ENCODE peak calls at places on chromosome 22, in eight cellular contexts. One of them, this sample, is unnamed.
A peak's percentile ranks its signal among the peaks of the same experiment; 100 is the strongest.

GRCh38 chr22:40654522-40655167 is 18.1 kb upstream of the MRTFA start:
- DNase-seq in kidney: no peak
- DNase-seq in A549: peak; percentile 41
- DNase-seq in fibroblast of lung: peak; percentile 87
- DNase-seq in brain microvascular endothelial cell: peak; percentile 59
- DNase-seq in bronchial epithelial cell: peak; percentile 76
- DNase-seq in GM23248: peak; percentile 87
- DNase-seq in IMR-90: peak; percentile 83
- DNase-seq in this sample: peak; percentile 62

GRCh38 chr22:49243335-49243734 is 584.3 kb downstream of the BRD1 start:
- DNase-seq in kidney: peak; percentile 37
- DNase-seq in A549: no peak
- DNase-seq in fibroblast of lung: no peak
- DNase-seq in brain microvascular endothelial cell: no peak
- DNase-seq in bronchial epithelial cell: no peak
- DNase-seq in GM23248: no peak
- DNase-seq in IMR-90: no peak
- DNase-seq in this sample: no peak

GRCh38 chr22:39207141-39208012 is 37.4 kb downstream of the PDGFB start:
- DNase-seq in kidney: peak; percentile 54
- DNase-seq in A549: no peak
- DNase-seq in fibroblast of lung: peak; percentile 23
- DNase-seq in brain microvascular endothelial cell: no peak
- DNase-seq in bronchial epithelial cell: peak; percentile 48
- DNase-seq in GM23248: no peak
- DNase-seq in IMR-90: peak; percentile 11
- DNase-seq in this sample: peak; percentile 65

GRCh38 chr22:49295851-49296560 is 531.7 kb downstream of the BRD1 start:
- DNase-seq in kidney: no peak
- DNase-seq in A549: no peak
- DNase-seq in fibroblast of lung: no peak
- DNase-seq in brain microvascular endothelial cell: no peak
- DNase-seq in bronchial epithelial cell: no peak
- DNase-seq in GM23248: no peak
- DNase-seq in IMR-90: no peak
- DNase-seq in this sample: no peak

GRCh38 chr22:23264610-23265388 is 84.5 kb downstream of the BCR start:
- DNase-seq in kidney: peak; percentile 90
- DNase-seq in A549: no peak
- DNase-seq in fibroblast of lung: no peak
- DNase-seq in brain microvascular endothelial cell: no peak
- DNase-seq in bronchial epithelial cell: no peak
- DNase-seq in GM23248: no peak
- DNase-seq in IMR-90: no peak
- DNase-seq in this sample: no peak

GRCh38 chr22:24289781-24290181 is 19.1 kb downstream of the SPECC1L start:
- DNase-seq in kidney: no peak
- DNase-seq in A549: no peak
- DNase-seq in fibroblast of lung: no peak
- DNase-seq in brain microvascular endothelial cell: no peak
- DNase-seq in bronchial epithelial cell: no peak
- DNase-seq in GM23248: peak; percentile 57
- DNase-seq in IMR-90: no peak
- DNase-seq in this sample: no peak

GRCh38 chr22:39215070-39215396 is 29.7 kb downstream of the PDGFB start:
- DNase-seq in kidney: peak; percentile 13
- DNase-seq in A549: no peak
- DNase-seq in fibroblast of lung: no peak
- DNase-seq in brain microvascular endothelial cell: no peak
- DNase-seq in bronchial epithelial cell: no peak
- DNase-seq in GM23248: no peak
- DNase-seq in IMR-90: no peak
- DNase-seq in this sample: no peak

GRCh38 chr22:29994027-29994715 is 86.1 kb upstream of the HORMAD2 start:
- DNase-seq in kidney: no peak
- DNase-seq in A549: peak; percentile 45
- DNase-seq in fibroblast of lung: peak; percentile 56
- DNase-seq in brain microvascular endothelial cell: peak; percentile 79
- DNase-seq in bronchial epithelial cell: peak; percentile 95
- DNase-seq in GM23248: peak; percentile 86
- DNase-seq in IMR-90: peak; percentile 89
- DNase-seq in this sample: peak; percentile 89

GRCh38 chr22:37394341-37394740 is 32.9 kb downstream of the ELFN2 start:
- DNase-seq in kidney: no peak
- DNase-seq in A549: no peak
- DNase-seq in fibroblast of lung: no peak
- DNase-seq in brain microvascular endothelial cell: no peak
- DNase-seq in bronchial epithelial cell: no peak
- DNase-seq in GM23248: no peak
- DNase-seq in IMR-90: no peak
- DNase-seq in this sample: no peak

GRCh38 chr22:18078329-18079041 is 695 bp downstream of the PEX26 start:
- DNase-seq in kidney: peak; percentile 82
- DNase-seq in A549: peak; percentile 23
- DNase-seq in fibroblast of lung: peak; percentile 15
- DNase-seq in brain microvascular endothelial cell: no peak
- DNase-seq in bronchial epithelial cell: no peak
- DNase-seq in GM23248: peak; percentile 69
- DNase-seq in IMR-90: peak; percentile 19
- DNase-seq in this sample: peak; percentile 51

GRCh38 chr22:47231759-47232158 is 469.3 kb downstream of the TBC1D22A start:
- DNase-seq in kidney: no peak
- DNase-seq in A549: no peak
- DNase-seq in fibroblast of lung: no peak
- DNase-seq in brain microvascular endothelial cell: no peak
- DNase-seq in bronchial epithelial cell: no peak
- DNase-seq in GM23248: no peak
- DNase-seq in IMR-90: no peak
- DNase-seq in this sample: no peak

GRCh38 chr22:30309981-30310672 is 16.6 kb downstream of the TBC1D10A start:
- DNase-seq in kidney: no peak
- DNase-seq in A549: no peak
- DNase-seq in fibroblast of lung: peak; percentile 78
- DNase-seq in brain microvascular endothelial cell: no peak
- DNase-seq in bronchial epithelial cell: peak; percentile 85
- DNase-seq in GM23248: peak; percentile 87
- DNase-seq in IMR-90: peak; percentile 72
- DNase-seq in this sample: no peak

GRCh38 chr22:45648320-45649070 is 23.1 kb upstream of the ATXN10 start:
- DNase-seq in kidney: no peak
- DNase-seq in A549: no peak
- DNase-seq in fibroblast of lung: no peak
- DNase-seq in brain microvascular endothelial cell: no peak
- DNase-seq in bronchial epithelial cell: no peak
- DNase-seq in GM23248: no peak
- DNase-seq in IMR-90: no peak
- DNase-seq in this sample: no peak

GRCh38 chr22:45645150-45645525 is 26.5 kb upstream of the ATXN10 start:
- DNase-seq in kidney: no peak
- DNase-seq in A549: no peak
- DNase-seq in fibroblast of lung: no peak
- DNase-seq in brain microvascular endothelial cell: no peak
- DNase-seq in bronchial epithelial cell: no peak
- DNase-seq in GM23248: no peak
- DNase-seq in IMR-90: no peak
- DNase-seq in this sample: no peak

GRCh38 chr22:45647532-45648225 is 24.0 kb upstream of the ATXN10 start:
- DNase-seq in kidney: no peak
- DNase-seq in A549: no peak
- DNase-seq in fibroblast of lung: no peak
- DNase-seq in brain microvascular endothelial cell: no peak
- DNase-seq in bronchial epithelial cell: no peak
- DNase-seq in GM23248: no peak
- DNase-seq in IMR-90: no peak
- DNase-seq in this sample: no peak

GRCh38 chr22:45644714-45645113 is 26.9 kb upstream of the ATXN10 start:
- DNase-seq in kidney: no peak
- DNase-seq in A549: no peak
- DNase-seq in fibroblast of lung: no peak
- DNase-seq in brain microvascular endothelial cell: no peak
- DNase-seq in bronchial epithelial cell: no peak
- DNase-seq in GM23248: no peak
- DNase-seq in IMR-90: no peak
- DNase-seq in this sample: no peak

DNA sequence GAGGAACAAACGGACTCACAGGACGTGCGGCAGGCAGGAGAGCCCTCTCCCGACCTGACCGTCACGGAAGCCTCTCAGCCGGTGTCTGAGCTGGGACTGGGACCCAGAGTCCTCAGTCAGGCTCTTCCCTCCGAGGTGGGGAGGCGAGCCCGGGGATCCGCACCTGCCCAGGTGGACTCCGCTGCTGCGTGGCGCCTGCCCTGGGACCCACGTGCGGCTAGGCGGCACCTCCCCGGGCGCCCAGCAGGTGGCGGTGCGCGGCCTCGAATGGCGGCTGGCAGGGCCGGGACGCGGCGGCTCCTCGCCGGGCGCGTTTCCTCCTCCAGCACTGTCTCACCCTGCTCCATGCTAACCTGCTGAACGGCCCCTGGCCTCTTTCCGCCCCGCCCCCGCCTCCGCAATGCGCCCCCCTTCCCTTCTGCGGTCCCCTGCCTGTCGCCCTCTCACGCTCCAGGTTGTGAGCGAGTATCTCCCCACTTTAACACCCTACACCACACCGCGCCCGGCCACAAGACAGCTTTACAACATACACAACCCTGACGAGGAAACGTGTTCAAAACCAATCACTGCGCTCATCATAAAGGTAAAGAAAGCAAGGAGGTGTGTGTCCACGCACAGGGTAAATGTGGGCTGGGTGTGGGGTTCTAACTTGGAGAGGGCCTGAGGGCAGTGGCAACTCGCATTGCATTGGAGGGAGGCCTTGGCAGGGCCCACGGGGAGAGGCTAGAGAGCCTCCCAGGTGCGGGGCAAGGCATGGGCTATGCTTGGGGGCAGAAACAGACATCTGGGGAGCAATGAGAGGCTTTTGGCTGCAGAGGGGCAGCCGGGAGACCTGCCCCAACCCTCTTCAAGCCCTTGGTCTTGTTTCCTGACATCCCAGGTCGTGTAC is 25.9 kb upstream of the ATXN10 start:
- DNase-seq in kidney: peak; percentile 89
- DNase-seq in A549: peak; percentile 53
- DNase-seq in fibroblast of lung: peak; percentile 37
- DNase-seq in brain microvascular endothelial cell: peak; percentile 26
- DNase-seq in bronchial epithelial cell: no peak
- DNase-seq in GM23248: peak; percentile 78
- DNase-seq in IMR-90: peak; percentile 35
- DNase-seq in this sample: peak; percentile 46
- H3K4me3 ChIP-seq in kidney: peak overlapping the region; percentile 25
- H3K4me3 ChIP-seq in A549: no peak overlapping the region
- H3K4me3 ChIP-seq in fibroblast of lung: no peak overlapping the region
- H3K4me3 ChIP-seq in brain microvascular endothelial cell: peak overlapping the region; percentile 31
- H3K4me3 ChIP-seq in bronchial epithelial cell: peak overlapping the region; percentile 24
- H3K4me3 ChIP-seq in GM23248: no peak overlapping the region
- H3K4me3 ChIP-seq in IMR-90: no peak overlapping the region
- H3K4me3 ChIP-seq in this sample: no peak overlapping the region

GRCh38 chr22:31676700-31677099 is 14.7 kb upstream of the PISD start:
- DNase-seq in kidney: peak; percentile 99
- DNase-seq in A549: peak; percentile 83
- DNase-seq in fibroblast of lung: peak; percentile 90
- DNase-seq in brain microvascular endothelial cell: peak; percentile 94
- DNase-seq in bronchial epithelial cell: peak; percentile 90
- DNase-seq in GM23248: peak; percentile 94
- DNase-seq in IMR-90: peak; percentile 74
- DNase-seq in this sample: peak; percentile 92
- H3K4me3 ChIP-seq in kidney: peak overlapping the region; percentile 74
- H3K4me3 ChIP-seq in A549: peak overlapping the region; percentile 40
- H3K4me3 ChIP-seq in fibroblast of lung: peak overlapping the region; percentile 48
- H3K4me3 ChIP-seq in brain microvascular endothelial cell: peak overlapping the region; percentile 54
- H3K4me3 ChIP-seq in bronchial epithelial cell: peak overlapping the region; percentile 32
- H3K4me3 ChIP-seq in GM23248: peak overlapping the region; percentile 69
- H3K4me3 ChIP-seq in IMR-90: peak overlapping the region; percentile 25
- H3K4me3 ChIP-seq in this sample: no peak overlapping the region

GRCh38 chr22:36330655-36331305 is 57.0 kb downstream of the MYH9 start:
- DNase-seq in kidney: peak; percentile 92
- DNase-seq in A549: no peak
- DNase-seq in fibroblast of lung: peak; percentile 83
- DNase-seq in brain microvascular endothelial cell: peak; percentile 67
- DNase-seq in bronchial epithelial cell: no peak
- DNase-seq in GM23248: peak; percentile 67
- DNase-seq in IMR-90: peak; percentile 63
- DNase-seq in this sample: no peak

GRCh38 chr22:36332623-36333331 is 55.0 kb downstream of the MYH9 start:
- DNase-seq in kidney: no peak
- DNase-seq in A549: no peak
- DNase-seq in fibroblast of lung: no peak
- DNase-seq in brain microvascular endothelial cell: peak; percentile 70
- DNase-seq in bronchial epithelial cell: peak; percentile 96
- DNase-seq in GM23248: peak; percentile 45
- DNase-seq in IMR-90: peak; percentile 83
- DNase-seq in this sample: peak; percentile 96

GRCh38 chr22:36333632-36334031 is 54.1 kb downstream of the MYH9 start:
- DNase-seq in kidney: no peak
- DNase-seq in A549: no peak
- DNase-seq in fibroblast of lung: no peak
- DNase-seq in brain microvascular endothelial cell: no peak
- DNase-seq in bronchial epithelial cell: peak; percentile 65
- DNase-seq in GM23248: no peak
- DNase-seq in IMR-90: no peak
- DNase-seq in this sample: no peak

GRCh38 chr22:36331306-36331911 is 56.4 kb downstream of the MYH9 start:
- DNase-seq in kidney: peak; percentile 95
- DNase-seq in A549: peak; percentile 67
- DNase-seq in fibroblast of lung: peak; percentile 94
- DNase-seq in brain microvascular endothelial cell: peak; percentile 92
- DNase-seq in bronchial epithelial cell: peak; percentile 97
- DNase-seq in GM23248: peak; percentile 94
- DNase-seq in IMR-90: peak; percentile 98
- DNase-seq in this sample: peak; percentile 97

DNA sequence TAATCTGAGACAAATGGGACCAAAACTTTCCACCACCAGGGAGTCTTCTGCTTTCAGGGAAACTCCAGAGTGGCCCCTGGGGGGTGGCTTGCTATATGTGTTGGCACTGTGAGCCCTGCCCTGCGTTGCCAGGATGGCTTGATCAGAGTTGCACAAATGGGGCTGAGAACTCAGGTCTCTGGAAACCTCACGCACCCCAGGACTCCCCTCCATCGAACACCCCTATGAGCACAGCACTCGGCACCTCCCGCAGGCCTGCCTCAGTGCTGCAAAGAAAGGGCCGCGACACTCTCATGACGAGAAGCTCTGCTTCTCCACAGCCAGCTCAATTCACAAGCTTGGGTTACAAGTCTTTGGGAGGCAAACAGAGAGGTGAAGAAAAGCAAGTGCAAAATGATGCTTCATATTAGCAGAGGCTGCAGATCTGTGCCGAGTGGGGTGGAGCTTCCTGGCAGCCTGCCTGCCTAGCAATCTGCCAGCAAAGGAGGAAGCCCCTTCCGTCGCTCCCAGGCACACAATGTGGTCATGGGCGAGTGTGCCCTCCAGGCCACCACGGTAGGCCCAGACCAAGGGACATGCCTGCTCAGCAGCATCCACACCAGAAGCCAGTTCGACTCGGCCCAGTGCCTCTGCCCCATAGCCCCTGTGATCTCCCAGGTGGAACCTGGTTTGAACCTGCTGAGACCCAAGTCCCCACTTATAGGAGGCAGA is 55.7 kb downstream of the MYH9 start:
- DNase-seq in kidney: peak; percentile 93
- DNase-seq in A549: peak; percentile 18
- DNase-seq in fibroblast of lung: peak; percentile 70
- DNase-seq in brain microvascular endothelial cell: no peak
- DNase-seq in bronchial epithelial cell: no peak
- DNase-seq in GM23248: peak; percentile 53
- DNase-seq in IMR-90: peak; percentile 49
- DNase-seq in this sample: no peak
- H3K4me3 ChIP-seq in kidney: no peak overlapping the region
- H3K4me3 ChIP-seq in A549: no peak overlapping the region
- H3K4me3 ChIP-seq in fibroblast of lung: no peak overlapping the region
- H3K4me3 ChIP-seq in brain microvascular endothelial cell: no peak overlapping the region
- H3K4me3 ChIP-seq in bronchial epithelial cell: no peak overlapping the region
- H3K4me3 ChIP-seq in GM23248: peak overlapping the region; percentile 4
- H3K4me3 ChIP-seq in IMR-90: no peak overlapping the region
- H3K4me3 ChIP-seq in this sample: no peak overlapping the region

GRCh38 chr22:50657925-50658324 is 14.7 kb upstream of the SHANK3 start:
- DNase-seq in kidney: no peak
- DNase-seq in A549: no peak
- DNase-seq in fibroblast of lung: peak; percentile 41
- DNase-seq in brain microvascular endothelial cell: no peak
- DNase-seq in bronchial epithelial cell: no peak
- DNase-seq in GM23248: no peak
- DNase-seq in IMR-90: peak; percentile 5
- DNase-seq in this sample: no peak
- H3K4me3 ChIP-seq in kidney: no peak overlapping the region
- H3K4me3 ChIP-seq in A549: no peak overlapping the region
- H3K4me3 ChIP-seq in fibroblast of lung: no peak overlapping the region
- H3K4me3 ChIP-seq in brain microvascular endothelial cell: no peak overlapping the region
- H3K4me3 ChIP-seq in bronchial epithelial cell: no peak overlapping the region
- H3K4me3 ChIP-seq in GM23248: no peak overlapping the region
- H3K4me3 ChIP-seq in IMR-90: no peak overlapping the region
- H3K4me3 ChIP-seq in this sample: no peak overlapping the region